ENCODE peak calls at places on chromosomes 7 and 10, in ten cellular contexts. B, G, A, N, P, W, S, J, E and M are unnamed samples.

GRCh38 chr10:100229819-100230422 is 525 bp upstream of the CHUK start:
- DNase-seq in B (no peak), G (no peak), A (no peak), N (no peak), P (no peak), W (peak), S (no peak), J (no peak), E (no peak), M (no peak)

GRCh38 chr10:98125940-98126631 is 8.4 kb upstream of the R3HCC1L start:
- DNase-seq in B (no peak), G (no peak), A (peak), N (no peak), P (no peak), W (no peak), S (peak), J (no peak), E (no peak), M (no peak)

GRCh38 chr7:75617634-75618234 is 121.0 kb downstream of the HIP1 start:
- DNase-seq in B (peak), G (no peak), A (no peak), N (no peak), P (peak), W (peak), S (peak), J (no peak), E (no peak), M (no peak)

GRCh38 chr10:79052311-79053080 is 16.3 kb upstream of the ZMIZ1 start:
- DNase-seq in B (peak), G (peak), A (no peak), N (no peak), P (peak), W (no peak), S (no peak), J (no peak), E (no peak), M (peak)

GRCh38 chr7:47188653-47189315 is 393.1 kb downstream of the TNS3 start:
- DNase-seq in B (no peak), G (no peak), A (no peak), N (no peak), P (no peak), W (no peak), S (no peak), J (no peak), E (no peak), M (no peak)

GRCh38 chr7:36151921-36152755 is 916 bp upstream of the EEPD1 start:
- DNase-seq in B (no peak), G (no peak), A (no peak), N (no peak), P (no peak), W (no peak), S (no peak), J (no peak), E (no peak), M (no peak)

GRCh38 chr7:78803471-78803870 is 650.0 kb downstream of the MAGI2 start:
- DNase-seq in B (no peak), G (no peak), A (no peak), N (no peak), P (no peak), W (no peak), S (no peak), J (no peak), E (no peak), M (no peak)

GRCh38 chr10:61612451-61612850 is 50.3 kb upstream of the CABCOCO1 start:
- DNase-seq in B (no peak), G (no peak), A (no peak), N (no peak), P (no peak), W (no peak), S (no peak), J (no peak), E (no peak), M (no peak)

GRCh38 chr10:10120671-10121070 is 897.0 kb upstream of the CELF2 start:
- DNase-seq in B (no peak), G (no peak), A (no peak), N (no peak), P (no peak), W (no peak), S (no peak), J (no peak), E (no peak), M (no peak)

GRCh38 chr7:97346349-97346748 is 228.9 kb downstream of the SDHAF3 start:
- DNase-seq in B (no peak), G (no peak), A (no peak), N (no peak), P (no peak), W (no peak), S (no peak), J (no peak), E (no peak), M (no peak)

GRCh38 chr7:45384499-45384898 is 189.7 kb upstream of the ADCY1 start:
- DNase-seq in B (no peak), G (no peak), A (no peak), N (no peak), P (no peak), W (no peak), S (peak), J (no peak), E (no peak), M (no peak)

GRCh38 chr7:151250181-151251095 is 1.9 kb upstream of the SMARCD3 start:
- DNase-seq in B (no peak), G (no peak), A (no peak), N (no peak), P (no peak), W (no peak), S (no peak), J (no peak), E (no peak), M (no peak)
- TF ChIP-seq CTCF in B (peak), G (no peak), A (no peak), N (no peak), P (no peak), W (no peak), S (no peak), J (no peak), E (no peak), M (no peak)

DNA sequence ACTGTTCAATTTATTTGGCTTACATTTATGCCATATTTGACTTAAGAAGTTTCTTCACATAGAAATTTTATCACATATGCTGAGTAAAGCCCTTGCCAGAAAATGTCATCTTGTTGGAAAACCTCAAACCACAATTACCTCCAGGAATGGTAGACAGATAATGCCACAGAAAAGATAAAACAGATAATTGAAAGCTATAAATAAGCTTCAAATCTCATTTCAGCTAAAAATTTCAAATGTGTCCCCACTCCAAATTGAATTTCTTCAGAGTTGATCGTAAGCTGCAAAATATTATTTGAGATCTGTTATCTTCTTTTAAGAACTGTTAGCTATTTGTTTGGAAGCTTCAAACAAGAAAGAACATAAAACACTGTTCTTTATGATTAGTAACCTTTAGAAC is 176.4 kb upstream of the PTN start:
- DNase-seq in B (no peak), G (no peak), A (no peak), N (no peak), P (no peak), W (no peak), S (no peak), J (no peak), E (no peak), M (no peak)
- TF ChIP-seq CTCF in B (no peak), G (no peak), A (no peak), N (no peak), P (no peak), W (no peak), S (no peak), J (no peak), E (no peak), M (no peak)

GRCh38 chr7:2100278-2101205 is 132.2 kb downstream of the MAD1L1 start:
- DNase-seq in B (no peak), G (no peak), A (no peak), N (no peak), P (no peak), W (peak), S (no peak), J (no peak), E (peak), M (no peak)
- TF ChIP-seq CTCF in B (no peak), G (no peak), A (peak), N (no peak), P (peak), W (peak), S (no peak), J (no peak), E (peak), M (peak)

GRCh38 chr10:51895209-51895608 is 195.8 kb upstream of the CSTF2T start:
- DNase-seq in B (no peak), G (no peak), A (no peak), N (no peak), P (peak), W (no peak), S (peak), J (peak), E (no peak), M (no peak)

GRCh38 chr10:51894752-51895151 is 195.4 kb upstream of the CSTF2T start:
- DNase-seq in B (no peak), G (no peak), A (no peak), N (no peak), P (no peak), W (no peak), S (peak), J (peak), E (no peak), M (no peak)

GRCh38 chr10:51896849-51897248 is 197.5 kb upstream of the CSTF2T start:
- DNase-seq in B (no peak), G (no peak), A (no peak), N (no peak), P (no peak), W (no peak), S (peak), J (peak), E (no peak), M (no peak)

GRCh38 chr10:51892313-51892712 is 192.9 kb upstream of the CSTF2T start:
- DNase-seq in B (no peak), G (no peak), A (no peak), N (no peak), P (no peak), W (no peak), S (no peak), J (no peak), E (no peak), M (no peak)

GRCh38 chr10:51892965-51893658 is 193.7 kb upstream of the CSTF2T start:
- DNase-seq in B (no peak), G (peak), A (peak), N (peak), P (no peak), W (peak), S (peak), J (no peak), E (no peak), M (no peak)
- TF ChIP-seq CTCF in B (no peak), G (peak), A (peak), N (no peak), P (peak), W (peak), S (peak), J (peak), E (no peak), M (peak)